ENCODE peak calls at places on chromosomes 5 and 9, in ten cellular contexts. E is tibial nerve; I is iPS DF 6.9; K is trophoblast cell; N is psoas muscle; W is heart right ventricle; F is CD4-positive, alpha-beta memory T cell; P is tibial artery; L is H1; R is keratinocyte. C is an unnamed sample. For H3K36me3 and H3K4me1, the result is how much of the 10 kb centered on the place peaks cover.

GRCh38 chr9:38112010-38112409 is 43.0 kb upstream of the SHB start:
- DNase-seq in P (no peak), E (no peak), L (no peak), N (no peak), W (no peak), K (no peak), R (no peak), F (no peak), I (no peak), C (no peak)

GRCh38 chr5:146906803-146907202 is 28.2 kb upstream of the PPP2R2B start:
- DNase-seq in W (no peak), N (no peak), L (peak), E (no peak), R (no peak), F (no peak), P (no peak), K (no peak), I (peak), C (peak)

GRCh38 chr5:115349001-115349817 is 52.8 kb upstream of the CCDC112 start:
- DNase-seq in K (no peak), R (peak), I (no peak), P (no peak), E (no peak), L (no peak), N (no peak), W (no peak), F (no peak), C (no peak)

GRCh38 chr9:9387511-9388115 is 1225.2 kb downstream of the PTPRD start:
- DNase-seq in F (no peak), L (no peak), K (no peak), I (no peak), P (no peak), W (no peak), N (no peak), E (no peak), R (no peak), C (peak)

GRCh38 chr9:14547245-14548060 is 145.8 kb downstream of the ZDHHC21 start:
- DNase-seq in F (no peak), R (no peak), W (no peak), I (peak), L (peak), E (no peak), N (no peak), P (no peak), K (no peak), C (peak)

GRCh38 chr9:23219471-23219870 is 606.6 kb downstream of the ELAVL2 start:
- DNase-seq in E (no peak), I (no peak), R (no peak), K (no peak), F (no peak), P (no peak), L (no peak), N (no peak), W (no peak), C (no peak)

GRCh38 chr9:105062222-105062850 is 134.4 kb upstream of the ABCA1 start:
- DNase-seq in W (no peak), N (no peak), P (no peak), L (no peak), K (no peak), I (no peak), F (no peak), R (no peak), E (no peak), C (no peak)

GRCh38 chr9:98869078-98869745 is 61.7 kb downstream of the GALNT12 start:
- DNase-seq in N (no peak), K (no peak), I (no peak), P (no peak), E (no peak), R (no peak), F (no peak), L (no peak), W (no peak), C (no peak)

GRCh38 chr5:136198453-136198852 is 5.5 kb upstream of the SMIM32 start:
- DNase-seq in R (no peak), K (no peak), P (no peak), E (no peak), W (no peak), N (no peak), I (no peak), F (no peak), L (no peak), C (no peak)

GRCh38 chr9:2418619-2419018 is 203.0 kb upstream of the VLDLR start:
- DNase-seq in I (no peak), W (no peak), R (no peak), E (no peak), P (no peak), L (no peak), F (no peak), N (no peak), K (no peak), C (peak)

GRCh38 chr5:147381555-147381954 is 128.3 kb downstream of the DPYSL3 start:
- DNase-seq in F (no peak), N (no peak), P (no peak), R (no peak), W (no peak), L (no peak), K (no peak), I (no peak), E (no peak), C (no peak)

GRCh38 chr9:88816141-88816540 is 175.1 kb upstream of the S1PR3 start:
- DNase-seq in N (no peak), E (no peak), W (no peak), I (no peak), R (no peak), K (no peak), L (no peak), P (no peak), F (no peak), C (no peak)

GRCh38 chr9:107208121-107208520 is 75.0 kb upstream of the RAD23B start:
- DNase-seq in R (no peak), N (no peak), L (no peak), W (no peak), F (no peak), I (no peak), K (no peak), P (no peak), E (no peak), C (no peak)

GRCh38 chr5:32193591-32193990 is 19.5 kb upstream of the GOLPH3 start:
- DNase-seq in N (peak), I (no peak), R (no peak), P (peak), F (no peak), L (no peak), E (peak), W (peak), K (no peak), C (peak)

GRCh38 chr9:92637331-92637730 is 32.6 kb downstream of the IPPK start:
- DNase-seq in N (no peak), R (no peak), K (no peak), F (no peak), E (no peak), P (peak), L (no peak), W (no peak), I (no peak), C (no peak)

GRCh38 chr5:143893638-143894037 is 81.7 kb downstream of the HMHB1 start:
- DNase-seq in L (no peak), P (no peak), E (no peak), I (no peak), F (no peak), K (no peak), W (no peak), R (no peak), N (peak), C (no peak)

GRCh38 chr5:84383816-84384603 is 670 bp downstream of the EDIL3 start:
- DNase-seq in I (no peak), R (no peak), L (peak), E (no peak), N (peak), F (no peak), K (no peak), W (peak), P (peak), C (peak)

GRCh38 chr5:22372376-22372775 is 480.8 kb downstream of the CDH12 start:
- DNase-seq in L (no peak), W (no peak), E (no peak), P (no peak), K (no peak), F (no peak), N (no peak), I (no peak), R (no peak), C (no peak)

GRCh38 chr5:171661146-171661545 is 124.5 kb upstream of the SMIM23 start:
- DNase-seq in E (no peak), P (no peak), N (no peak), I (no peak), K (no peak), R (no peak), W (no peak), F (no peak), L (no peak), C (no peak)

GRCh38 chr5:150153957-150154617 is 1.6 kb downstream of the PDGFRB start:
- DNase-seq in W (peak), E (no peak), N (no peak), F (no peak), K (peak), R (no peak), I (no peak), P (no peak), L (no peak), C (peak)

GRCh38 chr5:146474040-146474439 is 26.9 kb downstream of the TCERG1 start:
- DNase-seq in W (no peak), E (no peak), K (no peak), I (no peak), F (no peak), R (no peak), N (no peak), L (no peak), P (no peak), C (no peak)

GRCh38 chr9:27088981-27089380 is 20.0 kb upstream of the TEK start:
- DNase-seq in R (no peak), P (no peak), F (no peak), W (no peak), I (no peak), K (peak), E (no peak), L (no peak), N (no peak), C (no peak)

GRCh38 chr9:93207326-93207814 is 23.4 kb downstream of the WNK2 start:
- DNase-seq in F (no peak), E (peak), R (no peak), W (peak), L (no peak), N (peak), I (no peak), P (peak), K (peak), C (peak)

GRCh38 chr5:121497176-121497575 is 354.5 kb upstream of the FTMT start:
- DNase-seq in I (no peak), F (no peak), P (no peak), W (no peak), L (no peak), E (no peak), R (no peak), N (no peak), K (no peak), C (no peak)

GRCh38 chr9:6584881-6585597 is 60.5 kb downstream of the GLDC start:
- DNase-seq in N (no peak), P (no peak), E (no peak), K (peak), L (no peak), F (peak), W (no peak), R (no peak), I (no peak), C (no peak)

GRCh38 chr5:67244345-67244793 is 47.8 kb upstream of the CD180 start:
- DNase-seq in E (no peak), K (no peak), W (no peak), I (no peak), F (no peak), N (no peak), L (no peak), R (no peak), P (no peak), C (no peak)

GRCh38 chr5:67243944-67244343 is 47.3 kb upstream of the CD180 start:
- DNase-seq in P (no peak), E (no peak), R (no peak), F (no peak), W (no peak), I (no peak), K (no peak), N (no peak), L (no peak), C (no peak)

GRCh38 chr5:67245259-67245846 is 48.8 kb upstream of the CD180 start:
- DNase-seq in K (no peak), I (no peak), R (no peak), E (no peak), W (no peak), F (no peak), P (no peak), N (no peak), L (no peak), C (no peak)

GRCh38 chr5:67241326-67241725 is 44.7 kb upstream of the CD180 start:
- DNase-seq in I (no peak), P (no peak), K (no peak), R (no peak), E (no peak), W (no peak), F (no peak), L (no peak), N (no peak), C (no peak)

GRCh38 chr5:67243349-67243748 is 46.8 kb upstream of the CD180 start:
- DNase-seq in E (no peak), I (no peak), R (no peak), L (no peak), N (no peak), F (no peak), W (no peak), K (no peak), P (no peak), C (no peak)
- H3K36me3 ChIP-seq in E (under half), I (under half), R (under half), L (under half), N (under half), F (under half), W (under half), K (under half), P (under half), C (under half)

DNA sequence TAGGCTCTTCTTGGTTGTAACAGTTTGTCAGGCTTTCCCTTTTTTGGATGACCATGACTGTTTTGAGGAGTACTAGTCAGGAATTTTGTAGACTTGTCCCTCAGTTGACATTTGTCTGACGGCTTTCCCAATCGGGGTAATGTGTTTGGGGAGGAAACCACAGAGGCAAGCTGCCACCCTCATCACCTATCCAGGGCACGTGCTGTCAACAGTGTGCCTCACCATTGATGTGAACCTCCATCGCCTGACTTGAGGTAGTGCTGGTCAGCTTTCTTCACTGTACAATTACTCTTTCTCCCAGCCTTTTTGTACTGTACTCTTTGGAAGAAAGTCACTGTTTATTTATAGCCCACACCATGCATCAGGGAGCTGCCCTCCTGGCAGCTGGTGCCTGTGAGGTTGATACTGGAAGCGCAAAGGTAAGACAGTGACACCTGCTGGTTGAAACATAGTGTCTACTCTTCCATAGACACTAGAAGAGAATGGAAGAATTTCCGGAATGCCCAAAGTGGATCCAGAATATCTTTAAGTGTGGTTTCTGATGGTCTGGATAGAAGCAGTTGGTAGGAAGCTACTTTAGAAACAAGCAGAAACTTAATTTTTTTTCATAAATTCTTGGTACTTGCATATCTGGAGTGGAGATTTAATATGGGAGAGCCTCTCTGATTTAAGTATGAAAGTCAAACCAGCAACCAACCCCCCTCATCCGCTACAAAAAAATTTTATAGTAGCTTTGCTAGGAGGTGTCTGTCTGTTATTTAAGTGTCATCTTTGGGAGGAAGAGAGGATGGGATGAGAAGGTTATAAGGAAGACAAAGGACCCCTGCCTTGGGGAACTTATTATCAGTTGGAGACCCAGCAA is 69.3 kb downstream of the SNX30 start:
- DNase-seq in R (no peak), W (peak), F (peak), P (peak), N (peak), I (peak), K (peak), E (no peak), L (no peak), C (peak)
- H3K4me3 ChIP-seq in R (no peak), W (no peak), F (no peak), P (no peak), N (no peak), I (no peak), K (no peak), E (no peak), L (no peak), C (no peak)

DNA sequence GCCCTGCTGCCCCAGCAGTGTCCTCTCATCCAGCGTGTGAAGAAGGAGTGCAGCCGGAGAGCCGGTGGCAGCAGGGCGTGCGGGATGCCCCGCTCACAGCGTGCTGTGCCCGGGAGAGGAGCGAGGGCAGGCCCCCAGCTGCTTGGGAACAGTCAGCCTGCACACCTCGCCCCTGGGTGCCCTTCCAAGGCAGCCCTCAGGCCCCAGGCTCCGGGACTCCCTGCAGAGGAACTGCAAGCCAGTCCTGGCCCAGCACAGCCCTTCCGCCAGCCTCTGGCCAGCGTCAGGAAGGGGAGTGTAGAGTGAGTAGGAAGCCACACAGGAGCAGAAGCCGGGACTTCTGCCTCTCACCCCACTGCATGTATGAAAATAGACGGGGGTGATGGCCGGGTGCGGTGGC is 43.5 kb downstream of the ADAMTS2 start:
- DNase-seq in I (no peak), L (no peak), R (no peak), P (peak), F (no peak), K (no peak), W (peak), E (no peak), N (no peak), C (no peak)
- H3K4me1 ChIP-seq in I (under half), L (under half), R (under half), P (under half), F (under half), K (under half), W (under half), E (under half), N (under half), C (under half)

GRCh38 chr5:111099058-111099778 is 7.1 kb downstream of the WDR36 start:
- DNase-seq in F (no peak), K (no peak), R (no peak), E (no peak), N (no peak), I (no peak), L (no peak), W (no peak), P (no peak), C (no peak)
- H3K36me3 ChIP-seq in F (under half), K (under half), R (under half), E (under half), N (under half), I (under half), L (under half), W (under half), P (half or more), C (half or more)

DNA sequence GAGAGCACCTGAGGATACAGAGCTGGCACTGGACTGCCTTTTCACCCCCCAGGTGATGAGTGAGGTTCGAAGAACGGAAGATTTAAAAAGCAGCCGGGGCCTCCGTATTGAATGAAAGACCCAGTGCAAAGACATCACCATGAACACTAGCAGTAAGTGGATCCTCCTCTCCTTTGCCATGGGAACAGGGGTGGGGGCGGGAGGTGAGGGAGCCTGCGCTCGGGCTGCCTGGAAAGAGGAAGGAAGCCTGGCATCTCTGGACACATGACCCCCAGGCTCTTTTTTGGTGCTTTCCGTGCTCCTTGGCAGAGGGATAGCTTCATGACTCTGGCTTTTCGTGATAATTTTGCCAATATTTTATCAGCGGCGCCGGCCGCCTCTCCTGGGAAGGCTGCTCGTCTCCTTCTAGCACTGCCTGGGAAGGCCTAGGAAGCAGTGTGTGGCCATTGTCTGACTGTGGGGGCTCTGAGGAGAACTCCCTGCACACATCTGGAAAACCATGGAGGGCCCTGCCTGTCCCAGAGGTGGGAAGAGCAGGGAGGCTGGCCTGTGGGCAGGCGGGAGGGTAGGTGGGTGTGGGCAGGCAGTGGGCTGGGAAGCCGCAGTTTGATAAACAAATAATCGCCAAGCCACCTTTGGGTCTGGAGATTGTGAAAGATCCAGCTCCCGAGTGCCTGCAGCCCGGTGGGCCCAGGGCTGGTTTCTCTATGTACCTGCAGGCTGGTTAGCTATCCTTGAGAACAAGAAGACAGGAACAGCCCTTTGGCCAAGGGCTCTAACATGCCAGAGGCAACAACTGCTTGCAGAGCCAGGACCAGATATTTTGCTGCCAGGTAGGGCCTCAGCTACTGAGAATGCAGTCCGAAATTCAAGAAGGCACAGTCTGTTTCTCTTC is 911 bp downstream of the ABLIM3 start:
- DNase-seq in I (no peak), E (peak), W (peak), R (no peak), N (peak), L (no peak), F (no peak), P (peak), K (no peak), C (no peak)
- H3K4me3 ChIP-seq in I (peak), E (peak), W (peak), R (peak), N (peak), L (peak), F (peak), P (peak), K (peak), C (peak)

DNA sequence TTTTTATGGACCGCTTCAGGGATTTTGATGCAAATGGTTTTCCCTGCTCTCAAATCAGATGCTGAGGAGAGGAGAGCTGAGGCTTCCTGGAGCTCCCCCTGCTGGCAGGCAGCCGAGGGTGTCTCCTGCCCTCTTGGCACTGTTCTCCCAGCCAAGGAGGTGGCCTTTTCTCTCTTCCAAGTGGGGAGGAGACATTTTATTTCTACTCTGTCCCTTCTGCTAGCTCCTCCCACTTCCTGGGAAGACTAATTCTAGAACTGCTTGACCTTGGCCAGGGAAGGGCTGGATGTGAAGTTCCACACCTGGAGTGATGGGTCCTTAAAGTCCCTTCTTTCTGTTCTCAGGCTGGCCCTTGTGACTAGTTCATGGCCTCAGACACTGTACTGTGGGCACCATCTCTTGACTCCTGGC is 31.8 kb downstream of the PTPA start:
- DNase-seq in I (peak), F (peak), N (peak), P (peak), W (peak), R (no peak), E (peak), K (peak), L (no peak), C (peak)
- H3K4me1 ChIP-seq in I (under half), F (under half), N (half or more), P (under half), W (half or more), R (under half), E (half or more), K (half or more), L (under half), C (under half)

GRCh38 chr5:90640484-90641059 is 82.0 kb downstream of the ADGRV1 start:
- DNase-seq in E (no peak), I (no peak), N (no peak), K (no peak), R (no peak), L (no peak), F (no peak), W (no peak), P (no peak), C (no peak)

GRCh38 chr5:90645024-90645610 is 86.5 kb downstream of the ADGRV1 start:
- DNase-seq in E (no peak), R (no peak), W (no peak), L (peak), N (no peak), F (no peak), K (no peak), P (no peak), I (peak), C (no peak)

GRCh38 chr5:90641528-90641927 is 82.9 kb downstream of the ADGRV1 start:
- DNase-seq in P (no peak), R (no peak), F (no peak), E (no peak), N (no peak), I (no peak), W (no peak), K (no peak), L (no peak), C (peak)

GRCh38 chr5:90642706-90643229 is 84.2 kb downstream of the ADGRV1 start:
- DNase-seq in L (no peak), F (no peak), I (no peak), P (no peak), E (no peak), W (no peak), K (no peak), N (no peak), R (no peak), C (no peak)

GRCh38 chr5:90644132-90644531 is 85.5 kb downstream of the ADGRV1 start:
- DNase-seq in I (no peak), K (no peak), P (no peak), F (no peak), N (no peak), L (no peak), R (no peak), W (no peak), E (no peak), C (no peak)
- H3K36me3 ChIP-seq in I (under half), K (under half), P (under half), F (under half), N (under half), L (under half), R (under half), W (under half), E (under half), C (under half)